ENCODE peak calls at places on chromosome 20, in seven cellular contexts. One of them, this sample, is unnamed.

GRCh38 chr20:34954905-34955231 is 738 bp downstream of the GSS start:
- DNase-seq in neural crest cell: peak
- DNase-seq in GM10248: no peak
- DNase-seq in RWPE1: peak
- DNase-seq in tibial nerve: no peak
- DNase-seq in endothelial cell: peak
- DNase-seq in B cell: no peak
- DNase-seq in this sample: peak

GRCh38 chr20:15654208-15654649 is 919.0 kb downstream of the KIF16B start:
- DNase-seq in GM10248: peak
- DNase-seq in B cell: peak
- DNase-seq in neural crest cell: peak
- DNase-seq in RWPE1: peak
- DNase-seq in tibial nerve: peak
- DNase-seq in endothelial cell: peak
- DNase-seq in this sample: peak

GRCh38 chr20:49813305-49813974 is 812 bp downstream of the SLC9A8 start:
- DNase-seq in tibial nerve: no peak
- DNase-seq in endothelial cell: no peak
- DNase-seq in RWPE1: no peak
- DNase-seq in GM10248: no peak
- DNase-seq in neural crest cell: no peak
- DNase-seq in B cell: no peak
- DNase-seq in this sample: no peak

GRCh38 chr20:15061955-15062354 is 724.5 kb upstream of the FLRT3 start:
- DNase-seq in GM10248: no peak
- DNase-seq in tibial nerve: no peak
- DNase-seq in RWPE1: no peak
- DNase-seq in B cell: no peak
- DNase-seq in endothelial cell: no peak
- DNase-seq in neural crest cell: no peak
- DNase-seq in this sample: peak

GRCh38 chr20:36629719-36630340 is 16.2 kb downstream of the SLA2 start:
- DNase-seq in B cell: no peak
- DNase-seq in tibial nerve: no peak
- DNase-seq in GM10248: peak
- DNase-seq in endothelial cell: peak
- DNase-seq in RWPE1: no peak
- DNase-seq in neural crest cell: no peak
- DNase-seq in this sample: no peak

GRCh38 chr20:47735412-47736400 is 49.6 kb downstream of the SULF2 start:
- DNase-seq in GM10248: no peak
- DNase-seq in B cell: no peak
- DNase-seq in endothelial cell: no peak
- DNase-seq in tibial nerve: peak
- DNase-seq in RWPE1: no peak
- DNase-seq in neural crest cell: no peak
- DNase-seq in this sample: peak

GRCh38 chr20:4946585-4947378 is 54.5 kb downstream of the SLC23A2 start:
- DNase-seq in RWPE1: no peak
- DNase-seq in B cell: no peak
- DNase-seq in endothelial cell: no peak
- DNase-seq in GM10248: peak
- DNase-seq in tibial nerve: no peak
- DNase-seq in neural crest cell: no peak
- DNase-seq in this sample: no peak

GRCh38 chr20:37240337-37241055 is 21.1 kb downstream of the GHRH start:
- DNase-seq in tibial nerve: no peak
- DNase-seq in neural crest cell: no peak
- DNase-seq in B cell: no peak
- DNase-seq in RWPE1: no peak
- DNase-seq in GM10248: no peak
- DNase-seq in endothelial cell: no peak
- DNase-seq in this sample: no peak

GRCh38 chr20:16601019-16601418 is 27.8 kb upstream of the KIF16B start:
- DNase-seq in neural crest cell: no peak
- DNase-seq in B cell: no peak
- DNase-seq in GM10248: no peak
- DNase-seq in tibial nerve: no peak
- DNase-seq in RWPE1: no peak
- DNase-seq in endothelial cell: no peak
- DNase-seq in this sample: no peak

GRCh38 chr20:7285918-7286556 is 518.6 kb downstream of the BMP2 start:
- DNase-seq in B cell: no peak
- DNase-seq in neural crest cell: peak
- DNase-seq in GM10248: peak
- DNase-seq in RWPE1: peak
- DNase-seq in tibial nerve: peak
- DNase-seq in endothelial cell: peak
- DNase-seq in this sample: peak

GRCh38 chr20:4509825-4510522 is 211.7 kb upstream of the PRND start:
- DNase-seq in endothelial cell: no peak
- DNase-seq in B cell: no peak
- DNase-seq in RWPE1: no peak
- DNase-seq in GM10248: no peak
- DNase-seq in tibial nerve: no peak
- DNase-seq in neural crest cell: no peak
- DNase-seq in this sample: no peak

GRCh38 chr20:57877995-57878394 is 168.2 kb upstream of the PMEPA1 start:
- DNase-seq in tibial nerve: no peak
- DNase-seq in RWPE1: no peak
- DNase-seq in endothelial cell: no peak
- DNase-seq in neural crest cell: no peak
- DNase-seq in B cell: no peak
- DNase-seq in GM10248: no peak
- DNase-seq in this sample: no peak

GRCh38 chr20:61014486-61014885 is 237.6 kb upstream of the CDH4 start:
- DNase-seq in RWPE1: no peak
- DNase-seq in tibial nerve: no peak
- DNase-seq in endothelial cell: no peak
- DNase-seq in GM10248: no peak
- DNase-seq in neural crest cell: no peak
- DNase-seq in B cell: no peak
- DNase-seq in this sample: no peak

GRCh38 chr20:15875446-15875845 is 697.8 kb downstream of the KIF16B start:
- DNase-seq in GM10248: no peak
- DNase-seq in endothelial cell: no peak
- DNase-seq in tibial nerve: no peak
- DNase-seq in B cell: peak
- DNase-seq in neural crest cell: no peak
- DNase-seq in RWPE1: no peak
- DNase-seq in this sample: no peak

GRCh38 chr20:48350291-48350988 is 477.4 kb downstream of the PREX1 start:
- DNase-seq in endothelial cell: peak
- DNase-seq in RWPE1: no peak
- DNase-seq in GM10248: no peak
- DNase-seq in neural crest cell: no peak
- DNase-seq in tibial nerve: no peak
- DNase-seq in B cell: no peak
- DNase-seq in this sample: peak

GRCh38 chr20:13148402-13148801 is 72.7 kb upstream of the ISM1 start:
- DNase-seq in RWPE1: no peak
- DNase-seq in neural crest cell: no peak
- DNase-seq in B cell: no peak
- DNase-seq in tibial nerve: no peak
- DNase-seq in GM10248: no peak
- DNase-seq in endothelial cell: no peak
- DNase-seq in this sample: no peak

GRCh38 chr20:60228255-60228654 is 270.0 kb downstream of the CDH26 start:
- DNase-seq in RWPE1: no peak
- DNase-seq in endothelial cell: no peak
- DNase-seq in tibial nerve: no peak
- DNase-seq in GM10248: no peak
- DNase-seq in B cell: no peak
- DNase-seq in neural crest cell: no peak
- DNase-seq in this sample: no peak

GRCh38 chr20:3318226-3318884 is 79.4 kb upstream of the SLC4A11 start:
- DNase-seq in neural crest cell: no peak
- DNase-seq in endothelial cell: no peak
- DNase-seq in RWPE1: no peak
- DNase-seq in GM10248: no peak
- DNase-seq in B cell: no peak
- DNase-seq in tibial nerve: no peak
- DNase-seq in this sample: no peak

DNA sequence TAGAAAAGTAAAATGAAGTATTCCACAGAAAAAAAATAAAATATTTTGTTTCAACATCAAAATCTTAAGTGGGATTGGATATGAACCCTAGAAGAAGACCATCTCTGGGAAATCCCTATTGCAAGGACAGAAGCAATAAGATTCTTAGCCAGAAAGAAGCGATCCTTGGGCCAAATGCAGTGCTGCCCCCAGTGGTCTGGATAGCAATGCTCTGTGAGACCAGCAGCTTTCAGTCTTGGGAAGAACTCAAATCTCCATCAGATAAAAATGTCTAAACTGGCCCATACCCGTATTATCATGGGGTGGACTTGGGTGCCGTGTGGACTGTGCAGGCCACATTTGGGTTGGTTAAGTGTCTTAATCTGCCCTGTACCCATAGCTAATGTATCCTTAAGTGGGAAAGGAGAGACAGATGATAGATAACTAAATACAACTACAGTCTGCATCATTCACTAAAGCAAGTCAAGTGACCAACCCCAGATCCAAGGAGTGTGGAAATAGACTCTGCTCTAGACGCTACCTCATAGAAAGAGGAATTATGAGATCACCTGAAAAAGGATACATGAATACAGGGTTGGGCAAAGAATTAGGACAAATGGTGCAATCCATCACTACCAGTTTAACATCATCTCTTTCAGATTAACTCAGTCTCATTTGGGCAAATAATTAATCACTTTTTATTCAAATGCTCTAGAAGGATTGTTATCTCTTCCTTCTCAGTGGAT is 38.9 kb upstream of the SNAP25 start:
- DNase-seq in GM10248: no peak
- DNase-seq in endothelial cell: peak
- DNase-seq in B cell: no peak
- DNase-seq in RWPE1: no peak
- DNase-seq in neural crest cell: peak
- DNase-seq in tibial nerve: no peak
- DNase-seq in this sample: peak
- TF ChIP-seq CTCF in GM10248: no peak
- TF ChIP-seq CTCF in endothelial cell: peak
- TF ChIP-seq CTCF in B cell: no peak
- TF ChIP-seq CTCF in RWPE1: no peak
- TF ChIP-seq CTCF in neural crest cell: peak
- TF ChIP-seq CTCF in tibial nerve: no peak
- TF ChIP-seq CTCF in this sample: no peak

GRCh38 chr20:884983-885952 is 30.9 kb downstream of the ANGPT4 start:
- DNase-seq in B cell: no peak
- DNase-seq in tibial nerve: peak
- DNase-seq in RWPE1: no peak
- DNase-seq in neural crest cell: peak
- DNase-seq in GM10248: no peak
- DNase-seq in endothelial cell: peak
- DNase-seq in this sample: no peak
- TF ChIP-seq CTCF in B cell: no peak
- TF ChIP-seq CTCF in tibial nerve: no peak
- TF ChIP-seq CTCF in RWPE1: no peak
- TF ChIP-seq CTCF in neural crest cell: peak
- TF ChIP-seq CTCF in GM10248: no peak
- TF ChIP-seq CTCF in endothelial cell: no peak
- TF ChIP-seq CTCF in this sample: no peak

GRCh38 chr20:44222969-44223368 is 12.4 kb upstream of the OSER1 start:
- DNase-seq in B cell: no peak
- DNase-seq in RWPE1: no peak
- DNase-seq in tibial nerve: no peak
- DNase-seq in endothelial cell: peak
- DNase-seq in neural crest cell: no peak
- DNase-seq in GM10248: no peak
- DNase-seq in this sample: no peak
- TF ChIP-seq CTCF in B cell: no peak
- TF ChIP-seq CTCF in RWPE1: no peak
- TF ChIP-seq CTCF in tibial nerve: no peak
- TF ChIP-seq CTCF in endothelial cell: peak
- TF ChIP-seq CTCF in neural crest cell: no peak
- TF ChIP-seq CTCF in GM10248: no peak
- TF ChIP-seq CTCF in this sample: no peak

DNA sequence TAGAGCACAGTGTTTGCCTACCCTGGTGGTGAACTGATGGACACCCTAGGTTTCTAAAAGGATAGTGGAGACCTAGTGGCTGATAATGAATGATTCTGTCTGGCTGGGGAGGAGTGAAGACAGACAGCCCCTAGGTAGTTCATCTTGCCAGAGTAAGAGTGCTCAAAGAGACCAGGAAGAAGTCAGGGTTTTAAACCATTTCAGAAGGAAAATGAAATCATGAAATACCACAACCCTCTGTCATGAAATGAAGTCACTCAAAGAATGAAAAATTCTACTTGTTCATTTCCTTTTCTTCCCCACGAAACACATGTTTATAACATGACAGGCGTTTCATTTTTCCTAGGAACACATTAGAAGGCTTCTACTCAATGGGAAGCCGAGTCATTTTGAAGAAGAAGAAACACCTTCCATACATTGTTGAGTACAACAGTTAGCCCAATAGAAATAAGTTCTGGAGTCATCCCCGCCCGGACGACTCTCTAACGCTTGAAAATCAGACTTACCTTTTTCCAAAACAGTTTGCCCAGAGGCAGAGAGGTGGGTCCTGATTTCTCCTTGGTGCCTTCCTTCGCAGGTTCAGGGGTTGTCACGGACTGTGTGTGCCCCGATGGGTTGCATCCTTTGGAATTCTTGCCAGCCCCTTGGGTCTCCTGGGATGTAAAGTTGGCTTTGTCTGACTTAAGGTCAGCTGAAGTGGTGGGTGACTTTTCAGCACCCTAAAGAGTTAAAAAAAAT is 85.4 kb downstream of the BCAS1 start:
- DNase-seq in GM10248: no peak
- DNase-seq in endothelial cell: no peak
- DNase-seq in RWPE1: no peak
- DNase-seq in B cell: no peak
- DNase-seq in tibial nerve: no peak
- DNase-seq in neural crest cell: no peak
- DNase-seq in this sample: no peak
- TF ChIP-seq CTCF in GM10248: no peak
- TF ChIP-seq CTCF in endothelial cell: no peak
- TF ChIP-seq CTCF in RWPE1: no peak
- TF ChIP-seq CTCF in B cell: no peak
- TF ChIP-seq CTCF in tibial nerve: no peak
- TF ChIP-seq CTCF in neural crest cell: no peak
- TF ChIP-seq CTCF in this sample: no peak

GRCh38 chr20:51876511-51876910 is 74.2 kb upstream of the SALL4 start:
- DNase-seq in endothelial cell: no peak
- DNase-seq in tibial nerve: no peak
- DNase-seq in B cell: no peak
- DNase-seq in neural crest cell: no peak
- DNase-seq in GM10248: no peak
- DNase-seq in RWPE1: no peak
- DNase-seq in this sample: no peak

GRCh38 chr20:51884561-51884960 is 82.2 kb upstream of the SALL4 start:
- DNase-seq in neural crest cell: no peak
- DNase-seq in GM10248: no peak
- DNase-seq in B cell: no peak
- DNase-seq in RWPE1: no peak
- DNase-seq in endothelial cell: no peak
- DNase-seq in tibial nerve: no peak
- DNase-seq in this sample: peak

GRCh38 chr20:51880188-51880587 is 77.9 kb upstream of the SALL4 start:
- DNase-seq in B cell: no peak
- DNase-seq in RWPE1: no peak
- DNase-seq in neural crest cell: no peak
- DNase-seq in GM10248: no peak
- DNase-seq in tibial nerve: no peak
- DNase-seq in endothelial cell: no peak
- DNase-seq in this sample: no peak
- TF ChIP-seq CTCF in B cell: no peak
- TF ChIP-seq CTCF in RWPE1: no peak
- TF ChIP-seq CTCF in neural crest cell: no peak
- TF ChIP-seq CTCF in GM10248: no peak
- TF ChIP-seq CTCF in tibial nerve: no peak
- TF ChIP-seq CTCF in endothelial cell: no peak
- TF ChIP-seq CTCF in this sample: no peak